ENCODE peak calls at places on chromosomes 6 and 20, in nine cellular contexts. P is activated naive CD4-positive, alpha-beta T cell treated with anti-CD3 and anti-CD28 coated beads, Interleukin-2, amount 50 U/mL, for 16 hours; T is spleen; A is T-helper 1 cell; L is activated T-helper 1 cell treated with anti-CD3 and anti-CD28 coated beads, Interleukin-12 subunit alpha, Interleukin-12 subunit beta, Interleukin-2, Interleukin-4 antibody, amounts not matched to agents 30 ng/mL and 10 ng/mL and 1 ng/mL, durations not matched to agents 14 hours and 24 hours and 36 hours; J is epithelial cell of esophagus; O is NCI-H1092 treated with DMSO at 0.1 percent for 48 hours; B is heart right ventricle; M is cardiac septum. V is an unnamed sample.

GRCh38 chr6:148509789-148510581 is 167.3 kb downstream of the SASH1 start:
- DNase-seq in A (no peak), L (no peak), M (no peak), T (no peak), O (peak), P (no peak), B (peak), J (peak), V (peak)

GRCh38 chr6:2865270-2866182 is 23.9 kb upstream of the SERPINB1 start:
- DNase-seq in B (no peak), T (no peak), J (peak), L (no peak), A (no peak), O (no peak), M (no peak), P (no peak), V (no peak)

GRCh38 chr20:18443841-18444240 is 23.0 kb downstream of the DZANK1 start:
- DNase-seq in A (no peak), T (no peak), P (no peak), L (no peak), O (peak), J (peak), M (no peak), B (no peak), V (no peak)

GRCh38 chr6:4394786-4395185 is 259.4 kb upstream of the ECI2 start:
- DNase-seq in O (peak), J (peak), B (no peak), L (no peak), M (no peak), A (no peak), P (no peak), T (no peak), V (no peak)

GRCh38 chr6:32852018-32852843 is 1.3 kb downstream of the TAP1 start:
- DNase-seq in T (peak), J (no peak), B (no peak), L (no peak), O (no peak), M (peak), A (no peak), P (peak), V (no peak)

GRCh38 chr20:23086931-23087411 is 847 bp upstream of the CD93 start:
- DNase-seq in B (peak), T (peak), P (no peak), O (no peak), J (no peak), A (no peak), L (no peak), M (peak), V (no peak)

GRCh38 chr20:56383334-56383733 is 8.7 kb downstream of the AURKA start:
- DNase-seq in P (no peak), B (no peak), A (no peak), J (no peak), O (no peak), M (no peak), T (no peak), L (no peak), V (no peak)

GRCh38 chr20:46108435-46108841 is 9.7 kb upstream of the CD40 start:
- DNase-seq in O (no peak), P (no peak), A (no peak), L (no peak), M (no peak), J (no peak), B (no peak), T (no peak), V (no peak)

GRCh38 chr20:63167026-63167917 is 48.7 kb downstream of the YTHDF1 start:
- DNase-seq in O (no peak), L (no peak), B (peak), M (no peak), T (no peak), P (no peak), A (no peak), J (no peak), V (no peak)

GRCh38 chr6:106927531-106928398 is 46.8 kb downstream of the CD24 start:
- DNase-seq in P (peak), O (no peak), M (no peak), J (peak), T (no peak), B (peak), A (no peak), L (no peak), V (no peak)

GRCh38 chr20:43459022-43459942 is 1.6 kb downstream of the SRSF6 start:
- DNase-seq in J (peak), P (no peak), B (no peak), L (peak), M (no peak), O (no peak), T (no peak), A (peak), V (no peak)

GRCh38 chr6:73157870-73158269 is 67.4 kb downstream of the KHDC1L start:
- DNase-seq in L (no peak), P (no peak), M (no peak), O (no peak), J (no peak), T (no peak), A (no peak), B (no peak), V (no peak)

GRCh38 chr6:158244373-158244772 is 67.9 kb upstream of the TULP4 start:
- DNase-seq in P (no peak), A (no peak), M (no peak), J (no peak), B (no peak), L (no peak), T (no peak), O (no peak), V (no peak)

GRCh38 chr6:75458895-75459294 is 34.7 kb downstream of the FILIP1 start:
- DNase-seq in T (no peak), A (no peak), J (peak), O (no peak), P (no peak), M (no peak), L (no peak), B (no peak), V (peak)

GRCh38 chr20:37378785-37379598 is 33.1 kb downstream of the SRC start:
- DNase-seq in P (no peak), B (no peak), A (no peak), L (no peak), O (no peak), M (no peak), J (peak), T (peak), V (no peak)

GRCh38 chr6:13696226-13696625 is 15.4 kb downstream of the RANBP9 start:
- DNase-seq in T (no peak), M (no peak), P (no peak), O (no peak), J (no peak), B (no peak), L (no peak), A (no peak), V (peak)

GRCh38 chr20:2708665-2709064 is 16.1 kb downstream of the EBF4 start:
- DNase-seq in B (no peak), J (no peak), P (no peak), L (no peak), A (no peak), T (no peak), M (no peak), O (no peak), V (no peak)

GRCh38 chr6:38489951-38490350 is 149.8 kb downstream of the BTBD9 start:
- DNase-seq in P (no peak), O (no peak), T (no peak), A (no peak), J (no peak), B (no peak), L (no peak), M (no peak), V (peak)

GRCh38 chr6:94636780-94637385 is 940.5 kb upstream of the MANEA start:
- DNase-seq in M (no peak), O (peak), T (no peak), A (no peak), J (peak), B (no peak), L (no peak), P (no peak), V (no peak)

GRCh38 chr6:40587240-40588069 is at the start of gene LRFN2:
- DNase-seq in P (peak), M (no peak), T (peak), O (peak), J (peak), L (peak), A (peak), B (peak), V (peak)